ENCODE peak calls at places on chromosomes 6 and 20, in eight cellular contexts. X is A549, K is lower leg skin, H is erythroblast, Z is IMR-90, C is heart left ventricle, P is spleen, Q is stomach. D is an unnamed sample.

GRCh38 chr6:90401933-90402830 is 105.5 kb upstream of the BACH2 start:
- DNase-seq in K (no peak), H (no peak), P (no peak), C (no peak), Z (peak), Q (no peak), X (no peak), D (no peak)

GRCh38 chr6:31083742-31084354 is 28.5 kb downstream of the C6orf15 start:
- DNase-seq in H (peak), X (no peak), K (no peak), Z (peak), C (peak), Q (peak), P (no peak), D (no peak)

GRCh38 chr6:56540950-56541600 is 101.6 kb downstream of the DST start:
- DNase-seq in P (no peak), K (no peak), C (peak), Q (no peak), H (peak), X (no peak), Z (peak), D (no peak)

GRCh38 chr6:146551545-146551944 is 7.9 kb downstream of the RAB32 start:
- DNase-seq in H (no peak), X (no peak), K (no peak), C (no peak), Z (peak), Q (no peak), P (no peak), D (no peak)

GRCh38 chr6:126657556-126658129 is 317.7 kb downstream of the CENPW start:
- DNase-seq in H (peak), C (no peak), Z (peak), P (no peak), Q (no peak), X (peak), K (no peak), D (no peak)

GRCh38 chr6:55131616-55132015 is 42.7 kb upstream of the HCRTR2 start:
- DNase-seq in P (no peak), Q (no peak), Z (peak), X (no peak), H (no peak), K (no peak), C (no peak), D (no peak)

GRCh38 chr6:20706293-20707165 is 172.3 kb downstream of the CDKAL1 start:
- DNase-seq in Q (no peak), X (no peak), P (no peak), K (no peak), Z (peak), C (no peak), H (no peak), D (no peak)

GRCh38 chr20:35342154-35342769 is 50.0 kb upstream of the FAM83C start:
- DNase-seq in C (no peak), Q (no peak), P (no peak), X (no peak), H (no peak), Z (no peak), K (no peak), D (no peak)

GRCh38 chr20:31684153-31685003 is 38.3 kb downstream of the BCL2L1 start:
- DNase-seq in Q (no peak), H (no peak), Z (no peak), K (no peak), P (peak), X (no peak), C (no peak), D (no peak)

GRCh38 chr20:16580127-16580526 is 6.9 kb upstream of the KIF16B start:
- DNase-seq in Q (no peak), H (no peak), Z (peak), X (no peak), K (no peak), P (no peak), C (peak), D (no peak)

GRCh38 chr6:139109558-139109957 is 25.3 kb upstream of the HECA start:
- DNase-seq in X (no peak), C (no peak), Z (peak), K (no peak), Q (no peak), H (peak), P (no peak), D (no peak)

GRCh38 chr6:158219229-158219628 is 51.1 kb downstream of the GTF2H5 start:
- DNase-seq in H (no peak), K (peak), X (no peak), C (no peak), Q (no peak), P (no peak), Z (peak), D (peak)

GRCh38 chr6:50198245-50198644 is 148.5 kb upstream of the DEFB112 start:
- DNase-seq in Z (no peak), C (no peak), X (no peak), P (peak), Q (no peak), H (no peak), K (no peak), D (no peak)

GRCh38 chr6:154932562-154933027 is 62.5 kb upstream of the TIAM2 start:
- DNase-seq in Z (peak), H (no peak), P (no peak), Q (no peak), K (no peak), X (peak), C (no peak), D (peak)

GRCh38 chr6:32752580-32752979 is 10.8 kb downstream of the HLA-DQB2 start:
- DNase-seq in Q (no peak), C (no peak), X (no peak), P (no peak), H (no peak), Z (no peak), K (no peak), D (no peak)

GRCh38 chr6:27478141-27478705 is 5.3 kb upstream of the ZNF184 start:
- DNase-seq in Q (no peak), C (no peak), Z (peak), P (no peak), X (no peak), K (no peak), H (no peak), D (no peak)

GRCh38 chr6:112501705-112502104 is 154.6 kb downstream of the RFPL4B start:
- DNase-seq in X (no peak), Q (no peak), C (peak), P (no peak), H (no peak), Z (peak), K (no peak), D (no peak)

GRCh38 chr6:27894839-27895762 is 17.1 kb downstream of the OR2B2 start:
- DNase-seq in K (peak), C (peak), X (peak), Z (peak), P (no peak), Q (peak), H (peak), D (no peak)

DNA sequence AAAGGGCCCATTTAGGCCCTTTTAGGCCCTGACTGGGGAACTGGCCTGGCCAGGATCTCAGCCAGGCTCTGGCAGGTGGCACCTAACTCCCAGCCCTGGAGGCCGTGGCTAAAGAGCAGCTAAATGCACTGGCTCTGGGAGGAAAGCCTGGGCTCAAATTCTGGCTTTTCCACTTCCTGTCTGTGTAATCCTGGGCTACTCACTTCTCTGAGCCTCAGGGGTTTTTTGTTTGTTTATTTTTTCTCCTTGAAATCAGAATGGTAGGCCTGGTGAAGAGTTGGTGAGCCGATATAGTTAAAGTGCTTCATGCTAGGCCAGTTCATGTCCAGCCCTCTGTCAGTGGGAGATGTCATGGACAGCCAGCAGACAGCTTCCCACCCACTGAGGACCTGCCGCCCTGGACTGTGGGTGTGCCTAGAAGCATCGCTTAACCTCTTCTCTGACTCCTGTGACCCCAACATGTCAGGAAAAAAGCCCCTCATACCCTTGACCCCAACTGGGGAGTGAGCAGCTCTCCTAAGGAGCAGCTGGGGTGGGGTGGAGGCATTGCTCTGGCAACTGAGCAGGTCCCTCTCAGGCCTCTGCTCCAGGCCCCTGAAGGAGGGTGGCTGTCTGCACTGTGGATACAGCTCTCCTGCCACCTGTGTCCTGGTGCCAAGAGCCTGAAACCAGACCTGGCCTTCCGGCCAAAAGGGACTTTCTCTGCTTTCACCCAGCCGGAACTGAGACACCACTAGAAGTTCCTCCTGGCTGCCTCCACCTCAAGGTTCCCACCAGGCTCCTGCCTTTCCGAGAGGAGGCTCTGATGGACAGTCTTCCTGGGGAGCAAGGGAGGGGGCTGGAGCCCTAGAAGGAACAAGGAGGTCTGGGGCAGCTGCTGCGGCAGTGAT is 57.2 kb upstream of the MYL9 start:
- DNase-seq in C (no peak), Z (peak), X (no peak), H (no peak), K (no peak), P (no peak), Q (peak), D (no peak)
- TF ChIP-seq POLR2A in C (no peak), Z (no peak), X (no peak), H (no peak), K (no peak), P (no peak), Q (no peak), D (no peak)

GRCh38 chr6:166952122-166952521 is 4.2 kb downstream of the RNASET2 start:
- DNase-seq in K (no peak), X (no peak), Z (no peak), P (peak), C (no peak), H (no peak), Q (no peak), D (no peak)
- TF ChIP-seq POLR2A in K (no peak), X (no peak), Z (no peak), P (no peak), C (no peak), H (no peak), Q (no peak), D (no peak)

GRCh38 chr6:44127186-44128019 is at the start of the genes MRPL14 and TMEM63B:
- DNase-seq in H (peak), Q (peak), P (peak), C (peak), Z (peak), K (peak), X (peak), D (peak)
- TF ChIP-seq POLR2A in H (peak), Q (no peak), P (no peak), C (peak), Z (peak), K (no peak), X (peak), D (peak)

DNA sequence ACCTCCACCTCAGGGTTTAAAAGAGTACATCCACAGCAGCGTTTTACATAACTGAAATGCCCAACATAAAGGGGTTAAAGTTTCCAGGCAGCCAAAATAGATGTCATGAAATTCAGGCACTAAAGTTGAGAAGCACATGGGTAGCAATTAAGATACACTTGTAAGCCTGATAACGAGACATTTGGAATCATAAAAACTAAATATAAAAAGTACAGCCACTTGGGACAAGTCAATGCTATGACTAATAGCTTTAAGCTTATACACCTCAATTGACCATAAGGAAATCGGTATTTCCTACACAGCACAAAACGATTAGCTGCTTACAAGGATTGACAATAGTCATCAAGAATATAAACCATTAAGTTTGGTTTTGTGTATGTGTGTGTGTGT is 11.8 kb downstream of the LOC128125822 start:
- DNase-seq in K (no peak), Z (peak), H (no peak), Q (no peak), C (no peak), X (no peak), P (no peak), D (no peak)
- TF ChIP-seq POLR2A in K (no peak), Z (peak), H (no peak), Q (no peak), C (no peak), X (no peak), P (no peak), D (no peak)

GRCh38 chr6:26268659-26269402 is 96.2 kb upstream of the BTN3A2 start:
- DNase-seq in Q (no peak), X (no peak), H (peak), K (no peak), P (no peak), C (no peak), Z (peak), D (no peak)

GRCh38 chr6:26269406-26270120 is 95.4 kb upstream of the BTN3A2 start:
- DNase-seq in X (no peak), C (no peak), K (no peak), P (no peak), Z (no peak), H (peak), Q (no peak), D (no peak)

GRCh38 chr6:26271640-26272090 is 93.3 kb upstream of the BTN3A2 start:
- DNase-seq in K (no peak), X (no peak), Q (no peak), P (no peak), C (no peak), Z (no peak), H (no peak), D (no peak)

GRCh38 chr6:26270903-26271639 is 93.9 kb upstream of the BTN3A2 start:
- DNase-seq in Q (peak), P (peak), K (peak), C (peak), H (peak), Z (peak), X (no peak), D (no peak)

GRCh38 chr6:26270121-26270861 is 94.7 kb upstream of the BTN3A2 start:
- DNase-seq in P (no peak), H (peak), K (no peak), C (no peak), Z (no peak), X (no peak), Q (no peak), D (no peak)
- TF ChIP-seq POLR2A in P (no peak), H (peak), K (no peak), C (no peak), Z (peak), X (no peak), Q (no peak), D (no peak)

GRCh38 chr20:38871560-38871953 is 54.7 kb upstream of the FAM83D start:
- DNase-seq in C (no peak), H (no peak), P (no peak), Q (no peak), K (no peak), X (no peak), Z (no peak), D (no peak)

GRCh38 chr20:38872491-38873049 is 53.6 kb upstream of the FAM83D start:
- DNase-seq in H (no peak), X (no peak), P (no peak), Q (no peak), K (no peak), C (no peak), Z (no peak), D (no peak)

GRCh38 chr20:38873050-38873581 is 53.1 kb upstream of the FAM83D start:
- DNase-seq in K (no peak), Z (no peak), C (no peak), Q (no peak), X (no peak), P (peak), H (no peak), D (no peak)

GRCh38 chr20:38872036-38872435 is 54.2 kb upstream of the FAM83D start:
- DNase-seq in P (no peak), Z (no peak), C (no peak), K (no peak), Q (no peak), H (no peak), X (no peak), D (no peak)

GRCh38 chr20:38870733-38871559 is 55.3 kb upstream of the FAM83D start:
- DNase-seq in Q (no peak), H (no peak), X (peak), K (no peak), C (no peak), Z (peak), P (peak), D (peak)
- TF ChIP-seq POLR2A in Q (no peak), H (no peak), X (no peak), K (no peak), C (peak), Z (no peak), P (no peak), D (no peak)

DNA sequence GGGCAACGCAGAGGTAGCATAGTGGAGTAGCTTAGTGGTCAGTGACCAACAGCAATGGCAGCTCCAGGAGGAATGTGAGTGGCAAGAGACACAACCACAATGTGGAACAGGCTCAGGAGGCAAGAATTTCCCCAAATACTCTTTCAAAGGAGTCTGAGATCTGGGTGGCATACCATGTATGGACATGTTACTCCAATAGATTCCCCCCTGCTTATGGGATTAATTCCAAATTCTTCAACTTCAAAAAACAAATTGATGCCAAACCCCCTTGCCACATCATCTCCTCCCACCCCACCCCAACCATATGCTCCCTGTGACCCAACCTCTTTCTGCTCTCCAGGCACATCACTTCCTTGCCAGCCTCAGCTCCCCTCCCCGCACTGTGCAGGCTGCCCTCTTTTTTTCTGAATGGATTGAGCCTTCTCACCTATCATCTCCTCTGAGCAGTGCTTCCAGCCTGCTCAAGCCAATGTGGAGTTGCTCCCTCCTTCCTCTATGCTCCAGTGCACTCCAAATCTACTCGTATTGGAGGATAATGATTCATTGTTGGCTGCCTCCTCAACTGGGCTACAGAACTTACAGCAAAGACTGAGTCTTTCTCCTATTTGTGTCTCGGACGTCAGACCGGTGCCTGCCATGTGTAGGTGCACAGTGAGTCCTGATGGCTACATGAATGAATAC is 93.0 kb upstream of the CEP85L start:
- DNase-seq in H (no peak), Z (peak), K (no peak), X (no peak), C (no peak), Q (no peak), P (no peak), D (no peak)
- TF ChIP-seq POLR2A in H (no peak), Z (no peak), K (no peak), X (no peak), C (no peak), Q (no peak), P (no peak), D (no peak)

GRCh38 chr6:63573140-63573898 is 1.0 kb downstream of the LOC128125822 start:
- DNase-seq in C (peak), X (no peak), Q (peak), H (peak), Z (peak), P (peak), K (peak), D (peak)
- TF ChIP-seq POLR2A in C (peak), X (peak), Q (no peak), H (peak), Z (peak), P (peak), K (peak), D (peak)

GRCh38 chr6:121436966-121437756 is 1.7 kb downstream of the GJA1 start:
- DNase-seq in Z (peak), C (peak), P (no peak), X (peak), Q (no peak), K (peak), H (peak), D (peak)
- TF ChIP-seq POLR2A in Z (no peak), C (no peak), P (no peak), X (no peak), Q (no peak), K (no peak), H (no peak), D (no peak)

D was measured in H54.